ENCODE peak calls at places on chromosome 13, in five cellular contexts. L, C, T, A and O are unnamed samples. For H3K4me1, the result is how much of the 10 kb centered on the place peaks cover.

GRCh38 chr13:85108356-85108755 is 690.9 kb downstream of the SLITRK6 start:
- DNase-seq in T (no peak), A (no peak), C (no peak), L (no peak), O (no peak)

GRCh38 chr13:98349731-98350305 is 172.7 kb upstream of the RNF113B start:
- DNase-seq in A (no peak), L (no peak), C (no peak), T (no peak), O (peak)

GRCh38 chr13:48561461-48562224 is 28.8 kb upstream of the RCBTB2 start:
- DNase-seq in A (no peak), L (no peak), T (no peak), C (no peak), O (no peak)

GRCh38 chr13:106143392-106143791 is 392.1 kb downstream of the EFNB2 start:
- DNase-seq in T (no peak), A (peak), L (no peak), C (no peak), O (no peak)

GRCh38 chr13:107866666-107867623 is 348.4 kb downstream of the LIG4 start:
- DNase-seq in T (no peak), A (peak), L (no peak), C (no peak), O (no peak)

GRCh38 chr13:43284162-43284561 is 260.8 kb downstream of the DNAJC15 start:
- DNase-seq in L (no peak), A (peak), T (no peak), C (no peak), O (no peak)

GRCh38 chr13:90943961-90944360 is 403.5 kb upstream of the MIR17HG start:
- DNase-seq in C (no peak), T (no peak), A (no peak), L (no peak), O (no peak)

GRCh38 chr13:52955505-52955904 is 73.1 kb upstream of the OLFM4 start:
- DNase-seq in A (no peak), L (no peak), T (no peak), C (no peak), O (no peak)

GRCh38 chr13:43405457-43405856 is 381.3 kb downstream of the ENOX1 start:
- DNase-seq in L (no peak), T (no peak), A (peak), C (no peak), O (no peak)

GRCh38 chr13:19782049-19782726 is 557 bp downstream of the PSPC1 start:
- DNase-seq in T (peak), L (peak), A (peak), C (peak), O (peak)

GRCh38 chr13:27171244-27171829 is at the start of gene USP12:
- DNase-seq in L (no peak), A (peak), C (no peak), T (no peak), O (peak)

GRCh38 chr13:70905035-70905434 is 796.8 kb upstream of the KLHL1 start:
- DNase-seq in T (no peak), L (no peak), A (no peak), C (no peak), O (no peak)

GRCh38 chr13:67515895-67516294 is 285.8 kb upstream of the PCDH9 start:
- DNase-seq in C (no peak), A (peak), L (no peak), T (no peak), O (no peak)

GRCh38 chr13:24241336-24241735 is 68.0 kb upstream of the C1QTNF9 start:
- DNase-seq in T (no peak), C (no peak), L (no peak), A (no peak), O (no peak)

GRCh38 chr13:106276876-106277275 is 258.6 kb downstream of the EFNB2 start:
- DNase-seq in C (no peak), T (no peak), L (no peak), A (peak), O (no peak)

GRCh38 chr13:27006519-27007161 is 165.0 kb downstream of the USP12 start:
- DNase-seq in T (no peak), C (no peak), L (no peak), A (peak), O (no peak)

GRCh38 chr13:88176231-88176630 is 505.1 kb downstream of the SLITRK5 start:
- DNase-seq in C (no peak), T (no peak), A (no peak), L (no peak), O (no peak)

GRCh38 chr13:25744176-25744575 is 307.6 kb downstream of the SHISA2 start:
- DNase-seq in T (no peak), C (no peak), L (no peak), A (no peak), O (no peak)

GRCh38 chr13:103976371-103976770 is 910.2 kb upstream of the SLC10A2 start:
- DNase-seq in T (no peak), A (no peak), C (no peak), L (no peak), O (no peak)

GRCh38 chr13:113837554-113838355 is 26.1 kb downstream of the GAS6 start:
- DNase-seq in T (peak), C (peak), A (peak), L (peak), O (peak)

GRCh38 chr13:24214528-24214927 is 54.0 kb downstream of the SPATA13 start:
- DNase-seq in T (no peak), C (no peak), L (no peak), A (no peak), O (no peak)

GRCh38 chr13:65401315-65401714 is 1828.8 kb downstream of the PCDH9 start:
- DNase-seq in A (no peak), C (no peak), L (no peak), T (no peak), O (no peak)

GRCh38 chr13:109119886-109120285 is 490.5 kb downstream of the MYO16 start:
- DNase-seq in T (no peak), C (no peak), L (no peak), A (peak), O (no peak)

GRCh38 chr13:48222358-48223015 is 10.5 kb upstream of the ITM2B start:
- DNase-seq in T (peak), L (no peak), C (peak), A (peak), O (peak)

GRCh38 chr13:49185264-49185663 is 34.9 kb upstream of the MLNR start:
- DNase-seq in T (no peak), C (no peak), L (no peak), A (peak), O (no peak)

GRCh38 chr13:38223093-38223492 is 126.6 kb upstream of the UFM1 start:
- DNase-seq in C (no peak), T (no peak), A (peak), L (no peak), O (no peak)

GRCh38 chr13:99894835-99895427 is 76.6 kb downstream of the ZIC5 start:
- DNase-seq in A (no peak), L (no peak), C (no peak), T (no peak), O (no peak)

GRCh38 chr13:38657191-38657590 is 29.7 kb upstream of the FREM2 start:
- DNase-seq in A (peak), C (no peak), T (no peak), L (no peak), O (no peak)

GRCh38 chr13:89737051-89737450 is 1610.4 kb upstream of the MIR17HG start:
- DNase-seq in A (no peak), C (no peak), L (no peak), T (no peak), O (no peak)

GRCh38 chr13:77620138-77620537 is 77.3 kb upstream of the SLAIN1 start:
- DNase-seq in T (no peak), A (no peak), L (no peak), C (no peak), O (no peak)

GRCh38 chr13:25192489-25192888 is 20.4 kb upstream of the AMER2 start:
- DNase-seq in L (no peak), T (no peak), A (no peak), C (no peak), O (no peak)

GRCh38 chr13:25588336-25589060 is 216.7 kb downstream of the ATP8A2 start:
- DNase-seq in T (no peak), L (no peak), C (no peak), A (no peak), O (no peak)

GRCh38 chr13:38902551-38902950 is 88.1 kb downstream of the STOML3 start:
- DNase-seq in T (no peak), L (no peak), A (no peak), C (no peak), O (no peak)

GRCh38 chr13:70390968-70391367 is 282.7 kb upstream of the KLHL1 start:
- DNase-seq in L (no peak), A (no peak), C (no peak), T (no peak), O (no peak)

GRCh38 chr13:28584873-28585317 is 74.0 kb upstream of the POMP start:
- DNase-seq in L (no peak), C (no peak), A (peak), T (no peak), O (no peak)

GRCh38 chr13:27969073-27969865 is at the start of gene CDX2:
- DNase-seq in L (no peak), C (no peak), T (no peak), A (no peak), O (no peak)

GRCh38 chr13:112205990-112206389 is 139.0 kb downstream of the SOX1 start:
- DNase-seq in T (no peak), C (no peak), L (no peak), A (no peak), O (no peak)
- H3K4me1 ChIP-seq in T (under half), C (under half), L (under half), A (under half), O (under half)

GRCh38 chr13:111153279-111153976 is 38.3 kb downstream of the ARHGEF7 start:
- DNase-seq in A (peak), L (peak), T (peak), C (peak), O (peak)
- TF ChIP-seq POLR2A in A (peak), L (peak), T (peak), C (peak), O (peak)

GRCh38 chr13:35475960-35476943 is at the start of gene MAB21L1:
- DNase-seq in A (peak), T (no peak), C (no peak), L (no peak), O (peak)

GRCh38 chr13:35479223-35479536 is 2.7 kb upstream of the MAB21L1 start:
- DNase-seq in A (no peak), T (no peak), C (no peak), L (no peak), O (no peak)

GRCh38 chr13:35479691-35480090 is 3.2 kb upstream of the MAB21L1 start:
- DNase-seq in C (no peak), L (no peak), A (no peak), T (no peak), O (no peak)

GRCh38 chr13:35481777-35482176 is 5.3 kb upstream of the MAB21L1 start:
- DNase-seq in L (no peak), C (no peak), T (no peak), A (no peak), O (no peak)

DNA sequence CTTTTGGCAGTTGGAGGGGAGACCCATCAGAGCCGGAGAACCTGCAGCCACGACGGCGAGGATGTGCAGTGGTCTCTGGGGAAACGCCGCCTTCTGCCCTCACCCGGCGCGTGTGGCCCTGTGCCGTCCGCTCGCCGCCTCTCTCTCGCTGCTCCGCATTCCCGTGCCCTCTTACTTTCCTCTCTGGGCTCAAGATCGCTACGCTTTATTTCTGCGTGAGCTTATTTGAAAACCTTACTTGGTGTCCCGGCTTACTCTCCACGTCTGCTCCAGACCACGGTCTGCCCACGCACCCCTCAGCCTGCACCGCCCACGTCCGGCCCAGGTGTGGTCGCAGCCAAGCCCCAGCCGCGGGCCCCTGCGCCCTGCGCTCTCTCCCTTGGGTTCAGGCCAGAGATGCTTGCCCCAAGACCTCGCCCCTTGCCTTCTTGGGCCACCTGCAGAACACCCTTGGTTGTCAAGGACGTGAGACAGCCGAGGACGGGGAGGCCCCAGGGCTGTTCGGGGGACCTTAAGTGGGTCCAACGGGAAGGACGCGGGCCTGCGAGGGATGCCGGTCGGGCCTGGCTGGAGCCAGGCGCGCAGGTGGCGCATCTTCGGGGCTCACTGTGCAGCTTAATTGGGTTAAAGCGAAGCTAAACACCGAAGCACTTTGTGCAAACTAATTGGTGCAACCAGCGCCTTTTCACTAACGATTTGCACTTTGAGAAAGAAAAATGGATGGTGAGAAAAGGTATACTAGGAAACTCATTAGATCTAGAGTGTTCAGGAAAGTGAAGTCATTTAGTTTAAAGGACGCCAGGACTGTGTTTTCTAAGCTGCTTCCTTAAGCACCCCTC is 2.1 kb upstream of the MAB21L1 start:
- DNase-seq in T (no peak), A (no peak), C (no peak), L (no peak), O (no peak)
- H3K4me1 ChIP-seq in T (under half), A (under half), C (under half), L (under half), O (under half)

GRCh38 chr13:23081901-23082300 is 98.9 kb upstream of the SGCG start:
- DNase-seq in C (no peak), L (no peak), A (no peak), T (no peak), O (no peak)

GRCh38 chr13:23086951-23087350 is 93.8 kb upstream of the SGCG start:
- DNase-seq in T (no peak), L (no peak), C (no peak), A (no peak), O (no peak)

GRCh38 chr13:23087884-23088283 is 92.9 kb upstream of the SGCG start:
- DNase-seq in L (peak), T (no peak), C (no peak), A (peak), O (peak)
- TF ChIP-seq POLR2A in L (no peak), T (no peak), C (no peak), A (no peak), O (no peak)

GRCh38 chr13:46121033-46121432 is 16.2 kb upstream of the CPB2 start:
- DNase-seq in A (no peak), C (no peak), L (no peak), T (no peak), O (no peak)

GRCh38 chr13:46116653-46117502 is 12.0 kb upstream of the CPB2 start:
- DNase-seq in A (no peak), T (no peak), L (no peak), C (no peak), O (no peak)

GRCh38 chr13:46121597-46122163 is 16.8 kb upstream of the CPB2 start:
- DNase-seq in A (no peak), C (no peak), L (no peak), T (no peak), O (no peak)

GRCh38 chr13:46122304-46122703 is 17.5 kb upstream of the CPB2 start:
- DNase-seq in C (no peak), T (no peak), A (no peak), L (no peak), O (no peak)

GRCh38 chr13:46119883-46120614 is 15.2 kb upstream of the CPB2 start:
- DNase-seq in L (peak), C (peak), A (peak), T (peak), O (peak)
- H3K4me1 ChIP-seq in L (under half), C (under half), A (under half), T (under half), O (under half)

GRCh38 chr13:51451467-51452390 is 1.1 kb downstream of the INTS6 start:
- DNase-seq in L (peak), C (peak), T (peak), A (peak), O (peak)
- TF ChIP-seq POLR2A in L (peak), C (peak), T (no peak), A (peak), O (peak)

DNA sequence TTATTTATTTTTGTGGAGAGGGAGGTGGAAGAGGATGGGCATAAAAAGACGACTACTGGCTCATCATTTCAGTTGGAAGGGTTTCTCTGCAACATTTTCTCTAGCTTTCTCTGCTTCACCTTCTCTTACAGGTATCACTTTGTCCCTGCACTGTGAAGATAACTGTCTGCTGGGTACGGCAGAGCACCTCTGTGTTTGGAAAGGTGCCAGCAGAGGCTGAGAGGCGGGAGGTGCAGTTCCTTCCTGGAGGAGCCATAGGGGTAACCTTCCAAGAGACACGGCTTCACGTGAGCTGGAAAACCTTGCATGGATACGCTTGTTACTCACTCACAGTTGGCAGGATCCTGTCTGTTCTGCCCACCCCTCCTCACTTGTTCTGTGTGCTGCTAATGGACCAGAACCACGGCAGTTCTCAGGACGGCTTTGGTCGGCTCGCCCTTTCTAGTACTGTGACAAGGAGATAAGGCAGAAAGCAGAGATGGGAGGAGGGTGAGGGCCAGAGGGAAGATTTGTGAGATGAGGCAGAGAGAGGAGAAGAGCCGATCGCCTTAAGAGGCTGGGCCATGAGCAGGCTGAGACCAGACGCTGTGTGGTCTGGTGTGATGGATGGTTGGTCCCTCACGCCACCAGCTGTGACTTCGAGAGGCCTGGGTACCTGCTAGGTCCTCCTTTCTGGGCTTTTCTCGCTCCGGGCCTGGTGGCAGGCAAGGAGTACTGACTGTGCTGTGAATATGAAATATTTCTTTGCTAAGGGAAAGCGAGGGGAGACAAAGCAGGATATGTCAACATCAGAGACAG is 66.8 kb downstream of the MRPL57 start:
- DNase-seq in L (no peak), A (no peak), C (no peak), T (no peak), O (peak)
- H3K4me1 ChIP-seq in L (under half), A (under half), C (under half), T (under half), O (under half)

GRCh38 chr13:36344173-36344572 is 2.0 kb downstream of the SPART start:
- DNase-seq in A (peak), L (no peak), T (no peak), C (no peak), O (no peak)

GRCh38 chr13:36344886-36345437 is 1.2 kb downstream of the SPART start:
- DNase-seq in T (no peak), L (no peak), C (no peak), A (no peak), O (peak)

GRCh38 chr13:36345438-36346221 is 564 bp downstream of the SPART start:
- DNase-seq in C (peak), A (peak), T (peak), L (peak), O (peak)

GRCh38 chr13:36347826-36348225 is 1.6 kb upstream of the SPART start:
- DNase-seq in T (no peak), C (no peak), L (no peak), A (no peak), O (no peak)

GRCh38 chr13:36346222-36347083 is at the start of gene SPART:
- DNase-seq in A (peak), C (peak), L (peak), T (peak), O (peak)
- TF ChIP-seq POLR2A in A (peak), C (peak), L (no peak), T (peak), O (peak)

DNA sequence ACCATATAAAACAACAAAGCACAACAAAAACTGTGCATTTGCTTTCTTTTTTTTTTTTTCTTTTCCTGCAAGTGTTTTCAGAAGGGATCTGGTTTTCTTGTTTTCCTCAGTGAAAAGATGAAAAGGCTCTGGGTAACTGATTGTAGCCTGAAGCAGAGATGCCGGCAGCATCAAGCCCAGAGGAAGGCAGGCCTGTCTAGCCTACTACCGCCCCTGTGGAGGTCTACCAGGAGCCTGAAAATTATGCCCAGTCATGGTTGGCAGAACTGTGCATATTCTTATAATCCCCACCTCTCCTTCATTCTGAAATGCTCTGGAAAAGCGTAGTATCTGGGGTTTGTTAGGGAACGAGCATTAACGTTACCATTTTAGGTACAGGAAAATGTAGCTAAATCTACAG is 32.6 kb upstream of the MEDAG start:
- DNase-seq in A (peak), C (no peak), L (no peak), T (no peak), O (no peak)
- H3K4me1 ChIP-seq in A (under half), C (under half), L (under half), T (under half), O (under half)